ENCODE peak calls at places on chromosomes 6 and 20, in four cellular contexts. S, F, M and U are unnamed samples.

GRCh38 chr6:29967379-29968010 is 25.2 kb downstream of the HLA-A start:
- DNase-seq in S (no peak), F (no peak), M (no peak), U (no peak)

GRCh38 chr20:10375191-10375590 is 58.8 kb downstream of the MKKS start:
- DNase-seq in S (no peak), F (no peak), M (no peak), U (no peak)

GRCh38 chr6:47023543-47023942 is 18.6 kb downstream of the ADGRF1 start:
- DNase-seq in S (no peak), F (no peak), M (no peak), U (no peak)

GRCh38 chr6:1724616-1725015 is 114.9 kb downstream of the FOXC1 start:
- DNase-seq in S (no peak), F (no peak), M (peak), U (no peak)

GRCh38 chr20:50555687-50556086 is 45.5 kb downstream of the PTPN1 start:
- DNase-seq in S (no peak), F (no peak), M (no peak), U (no peak)

GRCh38 chr6:30981942-30982772 is 1.4 kb upstream of the MUC21 start:
- DNase-seq in S (no peak), F (no peak), M (no peak), U (no peak)

GRCh38 chr20:40966103-40966502 is 62.5 kb upstream of the TOP1 start:
- DNase-seq in S (no peak), F (no peak), M (no peak), U (no peak)

GRCh38 chr6:151067684-151068596 is 171.8 kb upstream of the AKAP12 start:
- DNase-seq in S (no peak), F (no peak), M (peak), U (no peak)

GRCh38 chr6:168563656-168564055 is 122.7 kb downstream of the SMOC2 start:
- DNase-seq in S (no peak), F (peak), M (no peak), U (no peak)

GRCh38 chr6:134954272-134954990 is 4.5 kb upstream of the ALDH8A1 start:
- DNase-seq in S (no peak), F (no peak), M (no peak), U (no peak)

GRCh38 chr20:62901891-62902290 is 24.4 kb downstream of the DIDO1 start:
- DNase-seq in S (no peak), F (no peak), M (no peak), U (no peak)

GRCh38 chr6:27178001-27178730 is 69.3 kb upstream of the PRSS16 start:
- DNase-seq in S (no peak), F (no peak), M (peak), U (peak)

GRCh38 chr6:47303383-47303782 is 6.3 kb downstream of the TNFRSF21 start:
- DNase-seq in S (no peak), F (no peak), M (no peak), U (no peak)

GRCh38 chr6:23446394-23447001 is 679.5 kb upstream of the NRSN1 start:
- DNase-seq in S (no peak), F (no peak), M (no peak), U (no peak)

GRCh38 chr6:47169785-47170685 is 127.9 kb upstream of the ADGRF1 start:
- DNase-seq in S (no peak), F (no peak), M (no peak), U (no peak)

GRCh38 chr20:58531657-58532056 is 16.5 kb upstream of the APCDD1L start:
- DNase-seq in S (no peak), F (no peak), M (no peak), U (no peak)

GRCh38 chr6:63963756-63964315 is 328.2 kb downstream of the PHF3 start:
- DNase-seq in S (no peak), F (no peak), M (no peak), U (no peak)

GRCh38 chr20:59866338-59866737 is 67.1 kb downstream of the SYCP2 start:
- DNase-seq in S (no peak), F (no peak), M (no peak), U (no peak)

GRCh38 chr20:57779401-57780003 is 69.7 kb upstream of the PMEPA1 start:
- DNase-seq in S (peak), F (no peak), M (no peak), U (no peak)

GRCh38 chr20:33667245-33668086 is 723 bp downstream of the ACTL10 start:
- DNase-seq in S (no peak), F (peak), M (peak), U (no peak)

GRCh38 chr6:73556796-73557195 is 36.0 kb upstream of the EEF1A1 start:
- DNase-seq in S (no peak), F (no peak), M (no peak), U (no peak)

DNA sequence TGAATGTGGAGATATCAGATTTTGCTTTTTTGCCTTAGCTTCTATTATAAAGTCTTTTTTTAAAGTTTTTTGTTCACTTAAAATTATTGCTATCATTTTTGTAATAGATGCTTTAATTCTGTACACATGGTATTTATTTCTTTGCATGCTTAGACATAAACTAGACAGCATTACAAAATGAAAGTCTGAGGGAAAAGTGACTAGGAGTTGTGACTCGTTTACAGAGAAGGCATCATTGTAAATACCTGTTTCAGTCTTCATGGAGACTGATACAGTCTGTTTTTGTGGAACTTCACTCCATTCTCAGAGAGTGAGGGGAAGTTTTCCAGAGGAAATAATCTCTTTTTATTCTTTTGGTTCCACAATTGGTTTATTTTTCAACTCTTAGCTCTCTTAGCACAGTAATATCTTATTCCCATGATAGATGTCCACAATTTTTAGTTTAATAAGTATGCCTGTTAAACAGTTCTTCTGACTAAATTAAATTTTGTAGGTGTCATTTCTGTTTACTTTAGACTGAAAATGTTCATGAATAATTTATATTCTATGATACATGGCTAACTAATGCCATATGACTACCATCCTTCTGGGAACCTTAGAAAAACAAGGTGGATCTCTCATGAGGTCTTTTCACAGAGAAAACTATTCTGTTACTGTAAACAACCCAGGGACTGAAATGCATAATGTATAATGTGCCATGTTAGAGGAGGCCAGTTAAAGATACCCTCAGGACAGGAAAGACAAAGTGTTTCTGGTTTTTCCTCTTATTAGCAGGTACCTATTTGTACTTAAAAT is 69.2 kb downstream of the MYO6 start:
- DNase-seq in S (no peak), F (no peak), M (no peak), U (no peak)
- TF ChIP-seq CTCF in S (no peak), F (no peak), M (no peak), U (no peak)

DNA sequence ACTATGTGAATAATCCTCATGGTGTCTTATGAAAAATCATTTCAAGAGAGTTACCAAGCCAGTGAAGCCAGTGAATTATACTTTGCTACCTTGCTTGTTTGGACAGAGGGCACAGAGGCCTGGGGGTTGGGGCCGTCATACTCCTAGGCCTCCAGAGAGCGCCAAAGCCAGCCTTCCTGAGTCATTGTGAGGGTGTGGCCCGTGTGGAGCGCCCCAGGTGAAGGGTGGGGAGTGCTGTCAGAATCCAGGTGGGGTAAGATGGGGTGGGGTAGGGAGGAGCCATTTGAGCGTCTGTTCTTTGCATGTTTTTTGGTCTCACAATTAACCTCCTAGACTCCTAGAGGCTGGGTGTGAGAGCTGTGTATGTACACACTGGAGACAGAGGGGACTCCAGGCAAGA is 71.1 kb downstream of the PERP start:
- DNase-seq in S (no peak), F (no peak), M (no peak), U (no peak)
- TF ChIP-seq CTCF in S (no peak), F (no peak), M (no peak), U (no peak)

GRCh38 chr6:5034736-5035135 is 30.9 kb upstream of the RPP40 start:
- DNase-seq in S (no peak), F (no peak), M (no peak), U (no peak)

GRCh38 chr6:5034328-5034727 is 30.5 kb upstream of the RPP40 start:
- DNase-seq in S (no peak), F (no peak), M (no peak), U (no peak)

GRCh38 chr6:5031150-5031549 is 27.3 kb upstream of the RPP40 start:
- DNase-seq in S (no peak), F (no peak), M (no peak), U (no peak)

GRCh38 chr6:5030596-5031136 is 26.8 kb upstream of the RPP40 start:
- DNase-seq in S (peak), F (no peak), M (peak), U (peak)

GRCh38 chr6:5036309-5036708 is 32.5 kb upstream of the RPP40 start:
- DNase-seq in S (no peak), F (no peak), M (no peak), U (peak)
- TF ChIP-seq CTCF in S (no peak), F (peak), M (no peak), U (no peak)

GRCh38 chr6:157756708-157757429 is 66.2 kb upstream of the SNX9 start:
- DNase-seq in S (peak), F (peak), M (peak), U (peak)
- TF ChIP-seq CTCF in S (peak), F (peak), M (peak), U (peak)

GRCh38 chr20:61260905-61261304 is 8.8 kb downstream of the CDH4 start:
- DNase-seq in S (no peak), F (no peak), M (no peak), U (no peak)
- TF ChIP-seq CTCF in S (no peak), F (peak), M (no peak), U (no peak)

DNA sequence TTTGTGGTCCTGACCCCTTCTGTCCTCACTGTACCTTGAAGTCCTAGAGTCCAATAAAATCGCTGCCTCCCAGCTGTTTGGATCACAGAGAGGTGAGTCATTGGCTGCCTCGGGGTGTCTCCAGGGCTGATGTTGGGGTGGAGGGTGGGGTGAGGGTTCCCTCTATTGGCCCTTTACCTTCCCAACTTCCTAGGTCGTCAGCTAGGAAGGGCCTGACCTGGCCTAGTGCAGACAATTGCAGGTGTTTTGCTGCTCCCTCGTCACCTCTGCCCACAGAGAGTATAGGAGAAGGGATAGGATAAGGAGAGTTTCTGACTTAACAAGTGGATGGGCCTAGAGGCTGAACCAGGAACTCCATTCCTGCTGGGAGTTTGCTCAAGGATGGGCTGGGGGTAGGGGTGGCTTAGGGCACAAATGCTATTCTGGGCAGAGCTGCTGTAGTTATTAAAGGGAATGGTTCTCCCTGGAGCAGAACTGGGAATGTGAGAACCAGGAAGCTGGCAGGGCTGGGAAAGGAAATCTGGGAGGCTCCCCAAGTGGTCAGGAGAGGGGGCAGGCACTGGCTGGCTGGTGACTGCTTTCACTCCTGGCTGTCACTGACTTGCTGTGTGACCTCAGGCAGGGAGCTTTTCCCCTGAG is 1.4 kb downstream of the TP53INP2 start:
- DNase-seq in S (no peak), F (no peak), M (peak), U (no peak)
- TF ChIP-seq CTCF in S (no peak), F (peak), M (no peak), U (peak)

GRCh38 chr6:18792832-18793231 is 405.7 kb downstream of the RNF144B start:
- DNase-seq in S (no peak), F (no peak), M (no peak), U (no peak)
- TF ChIP-seq CTCF in S (no peak), F (no peak), M (no peak), U (no peak)